ENCODE peak calls at places on chromosomes 3 and 15, in five cellular contexts. P is RWPE2, T is AG04450, F is IMR-90, N is AG10803. Y is an unnamed sample.

GRCh38 chr3:89098964-89099585 is 8.3 kb upstream of the EPHA3 start:
- DNase-seq in P (no peak), N (peak), F (peak), T (peak), Y (no peak)

GRCh38 chr3:42660898-42661297 is 7.4 kb downstream of the ZBTB47 start:
- DNase-seq in F (no peak), T (no peak), N (no peak), P (no peak), Y (peak)

GRCh38 chr3:37217098-37217849 is 42.9 kb upstream of the LRRFIP2 start:
- DNase-seq in T (no peak), F (no peak), N (no peak), P (no peak), Y (no peak)

GRCh38 chr3:55013145-55013544 is 85.3 kb upstream of the LRTM1 start:
- DNase-seq in F (peak), P (no peak), N (peak), T (no peak), Y (peak)

GRCh38 chr3:124850212-124850611 is 37.0 kb downstream of the ITGB5 start:
- DNase-seq in P (no peak), N (peak), F (no peak), T (no peak), Y (no peak)

GRCh38 chr15:41495736-41496599 is 2.3 kb downstream of the ITPKA start:
- DNase-seq in N (no peak), T (no peak), P (no peak), F (no peak), Y (peak)

GRCh38 chr3:187615630-187616029 is 54.6 kb downstream of the SST start:
- DNase-seq in P (no peak), F (no peak), N (peak), T (no peak), Y (no peak)

GRCh38 chr15:33722005-33722672 is 246.2 kb upstream of the CHRM5 start:
- DNase-seq in F (peak), P (no peak), T (no peak), N (peak), Y (peak)

GRCh38 chr15:67897646-67898045 is 57.8 kb upstream of the RNU6-1 start:
- DNase-seq in F (no peak), P (no peak), N (no peak), T (no peak), Y (no peak)

GRCh38 chr15:40952301-40952900 is 870 bp upstream of the CHAC1 start:
- DNase-seq in F (no peak), N (no peak), T (no peak), P (no peak), Y (peak)

GRCh38 chr15:19956124-19956796 is 585.3 kb downstream of the GOLGA6L6 start:
- DNase-seq in P (no peak), N (no peak), F (no peak), T (no peak), Y (no peak)

GRCh38 chr15:82832601-82833209 is 23.3 kb downstream of the WHAMM start:
- DNase-seq in N (peak), F (peak), P (peak), T (peak), Y (peak)

GRCh38 chr15:62035256-62035908 is 24.9 kb downstream of the VPS13C start:
- DNase-seq in P (no peak), T (peak), N (peak), F (peak), Y (no peak)

GRCh38 chr3:66507631-66508260 is 6.9 kb upstream of the LRIG1 start:
- DNase-seq in P (no peak), F (no peak), T (no peak), N (no peak), Y (no peak)

GRCh38 chr3:151553873-151554272 is 93.0 kb upstream of the IGSF10 start:
- DNase-seq in T (no peak), F (no peak), P (no peak), N (peak), Y (no peak)

GRCh38 chr15:40438712-40439111 is 2.0 kb upstream of the BAHD1 start:
- DNase-seq in T (no peak), P (no peak), N (no peak), F (no peak), Y (peak)

GRCh38 chr3:45567730-45568172 is 26.8 kb upstream of the LIMD1 start:
- DNase-seq in N (no peak), T (no peak), F (peak), P (no peak), Y (no peak)

GRCh38 chr15:26129852-26130251 is 266.7 kb upstream of the ATP10A start:
- DNase-seq in N (no peak), F (no peak), T (no peak), P (no peak), Y (no peak)

GRCh38 chr15:62641782-62642181 is 400.8 kb upstream of the TPM1 start:
- DNase-seq in P (no peak), T (no peak), F (no peak), N (no peak), Y (no peak)

GRCh38 chr3:22373182-22373581 is 622.2 kb upstream of the ZNF385D start:
- DNase-seq in F (no peak), T (no peak), N (no peak), P (no peak), Y (peak)

GRCh38 chr3:50605901-50606326 is 5.7 kb downstream of the CISH start:
- DNase-seq in T (no peak), P (no peak), N (no peak), F (no peak), Y (peak)
- H3K4me3 ChIP-seq in T (no peak), P (no peak), N (no peak), F (no peak), Y (no peak)

GRCh38 chr15:70376929-70377691 is 279.4 kb upstream of the TLE3 start:
- DNase-seq in T (no peak), P (no peak), F (peak), N (peak), Y (peak)
- H3K4me3 ChIP-seq in T (no peak), P (no peak), F (no peak), N (peak), Y (peak)

GRCh38 chr3:114867828-114868498 is 279.1 kb downstream of the ZBTB20 start:
- DNase-seq in P (no peak), N (no peak), T (no peak), F (no peak), Y (no peak)
- H3K4me3 ChIP-seq in P (no peak), N (no peak), T (no peak), F (no peak), Y (no peak)

GRCh38 chr3:32820430-32820829 is 2.6 kb downstream of the TRIM71 start:
- DNase-seq in T (no peak), F (no peak), N (no peak), P (no peak), Y (peak)
- H3K4me3 ChIP-seq in T (no peak), F (no peak), N (no peak), P (no peak), Y (no peak)

DNA sequence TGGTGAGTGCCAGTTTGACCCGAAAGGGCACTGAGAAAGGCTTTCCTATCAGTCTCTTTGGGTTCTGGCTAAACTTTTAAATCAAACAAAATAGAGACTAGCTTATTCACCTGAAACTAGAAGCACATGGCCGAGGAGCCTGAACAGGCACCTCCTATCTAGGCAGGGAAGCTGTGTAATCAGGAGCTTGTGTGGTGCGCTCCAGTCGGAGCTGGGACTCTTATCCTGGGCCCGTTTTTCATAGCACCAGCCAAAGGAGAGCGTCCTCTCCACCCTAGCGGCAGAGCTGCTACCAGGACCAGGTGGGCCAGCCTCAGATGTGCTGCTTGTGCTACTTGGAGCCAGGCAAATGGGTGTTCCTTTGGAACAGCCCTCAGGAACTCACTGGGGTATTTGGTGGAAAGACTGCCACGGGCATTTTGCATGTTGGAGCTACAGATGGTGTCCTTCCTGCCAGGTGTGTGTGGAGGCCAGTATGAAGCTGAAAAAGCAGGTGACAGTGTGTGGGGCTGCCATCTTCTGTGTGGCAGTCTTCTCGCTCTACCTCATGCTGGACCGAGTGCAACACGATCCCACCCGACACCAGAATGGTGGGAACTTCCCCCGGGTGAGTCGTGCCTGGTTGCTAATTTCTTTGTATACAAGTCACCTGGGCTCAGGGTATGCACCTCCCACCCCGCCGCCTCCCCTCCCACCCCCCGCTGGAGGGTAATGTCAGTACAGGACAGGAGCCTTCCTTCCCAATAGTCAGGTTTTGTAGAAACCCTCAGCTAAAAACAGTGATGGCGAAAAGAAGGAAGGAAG is 833 bp downstream of the MAN2A2 start:
- DNase-seq in F (no peak), P (no peak), N (no peak), T (no peak), Y (peak)
- H3K4me3 ChIP-seq in F (peak), P (peak), N (peak), T (peak), Y (peak)

DNA sequence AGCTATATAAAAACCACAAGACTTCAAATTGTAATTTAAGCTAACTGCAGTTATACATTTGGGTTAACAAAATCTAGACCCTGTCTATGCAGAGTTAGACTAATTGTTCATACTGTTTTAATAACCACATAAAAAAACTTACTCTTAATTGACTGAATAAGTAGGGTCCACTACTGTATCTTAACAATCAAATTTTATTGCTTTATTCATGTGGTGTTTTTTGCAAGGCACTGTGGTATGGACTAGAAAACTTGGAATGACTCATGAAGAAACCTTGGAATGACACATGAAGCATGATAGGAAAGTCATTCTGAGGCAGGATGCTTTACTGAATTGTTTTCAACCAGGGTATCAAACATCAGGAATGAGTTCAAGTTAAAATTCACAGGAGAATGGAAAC is 2.3 kb downstream of the SERP1 start:
- DNase-seq in P (no peak), N (peak), T (no peak), F (peak), Y (peak)
- H3K4me3 ChIP-seq in P (no peak), N (peak), T (peak), F (peak), Y (peak)

GRCh38 chr3:9917820-9918219 is 922 bp downstream of the IL17RC start:
- DNase-seq in T (no peak), P (no peak), N (no peak), F (no peak), Y (no peak)
- H3K4me3 ChIP-seq in T (peak), P (peak), N (peak), F (no peak), Y (peak)

DNA sequence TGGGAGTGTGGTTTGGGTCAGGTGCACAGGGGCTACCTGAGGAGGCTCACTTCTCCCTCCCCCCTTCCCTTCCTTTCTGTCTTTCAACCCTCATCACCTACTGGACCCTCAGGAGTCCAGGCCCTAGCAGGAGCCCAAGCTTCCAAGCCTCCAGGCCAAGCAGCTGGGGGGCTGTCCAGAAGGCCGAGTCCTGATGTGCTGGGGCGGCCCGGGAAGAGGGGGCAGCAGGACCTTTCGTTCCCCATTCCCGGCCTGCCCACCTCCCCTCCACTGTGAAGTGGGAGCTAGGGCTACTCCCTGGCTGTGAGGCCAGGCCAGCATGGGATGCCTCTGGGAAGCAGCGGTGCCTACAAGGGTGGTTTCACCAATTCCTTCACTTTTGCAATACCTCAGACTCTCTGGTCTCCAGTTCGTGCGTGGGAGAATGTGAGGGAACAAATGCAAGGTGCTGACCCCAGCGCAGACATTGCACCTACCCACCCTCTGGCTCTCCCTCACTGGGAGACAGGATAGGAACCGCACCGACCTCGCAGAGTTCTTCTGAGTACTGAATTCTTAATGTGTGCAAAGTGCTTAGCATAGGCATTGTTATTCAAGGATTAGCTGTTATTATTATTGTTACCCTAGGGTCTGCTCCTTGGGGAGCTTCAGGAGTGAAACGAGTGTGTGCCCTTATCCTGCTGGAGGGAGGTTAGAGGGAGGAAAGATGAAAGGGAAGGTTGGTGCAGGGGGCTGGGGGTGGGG is 2.5 kb downstream of the EPHB3 start:
- DNase-seq in N (no peak), T (no peak), P (no peak), F (no peak), Y (peak)
- H3K4me3 ChIP-seq in N (peak), T (peak), P (no peak), F (peak), Y (no peak)

Y was measured in osteoblast.